ENCODE peak calls at places on chromosomes 13 and 19, in four cellular contexts. X is GM06990, L is GM20000, B is lower leg skin. H is an unnamed sample.

GRCh38 chr19:46392252-46392801 is 21.0 kb downstream of the CCDC8 start:
- DNase-seq in X (no peak), L (no peak), B (no peak), H (no peak)

GRCh38 chr19:3680939-3681338 is 19.3 kb downstream of the PIP5K1C start:
- DNase-seq in X (no peak), L (no peak), B (no peak), H (no peak)

GRCh38 chr13:71806885-71807284 is 60.1 kb downstream of the DACH1 start:
- DNase-seq in X (no peak), L (no peak), B (no peak), H (no peak)

GRCh38 chr13:72696590-72696989 is 30.8 kb downstream of the MZT1 start:
- DNase-seq in X (no peak), L (no peak), B (no peak), H (no peak)

GRCh38 chr19:3401004-3401768 is 34.8 kb downstream of the NFIC start:
- DNase-seq in X (no peak), L (no peak), B (no peak), H (no peak)

GRCh38 chr19:51948979-51949378 is 21.7 kb downstream of the ZNF613 start:
- DNase-seq in X (peak), L (no peak), B (no peak), H (no peak)

GRCh38 chr13:69677343-69677742 is 430.3 kb upstream of the ATXN8OS start:
- DNase-seq in X (no peak), L (no peak), B (no peak), H (no peak)

GRCh38 chr13:52845766-52846566 is 2.5 kb downstream of the PCDH8 start:
- DNase-seq in X (peak), L (peak), B (no peak), H (peak)

GRCh38 chr13:79194727-79195126 is 211.3 kb downstream of the RBM26 start:
- DNase-seq in X (no peak), L (no peak), B (no peak), H (no peak)

GRCh38 chr13:20127563-20128458 is 33.0 kb downstream of the GJA3 start:
- DNase-seq in X (peak), L (peak), B (peak), H (no peak)

GRCh38 chr19:8973501-8974091 is 36.6 kb downstream of the MUC16 start:
- DNase-seq in X (no peak), L (no peak), B (no peak), H (no peak)

GRCh38 chr13:86906458-86906857 is 764.7 kb upstream of the SLITRK5 start:
- DNase-seq in X (no peak), L (no peak), B (no peak), H (no peak)

GRCh38 chr13:51645154-51645650 is 60.9 kb downstream of the WDFY2 start:
- DNase-seq in X (peak), L (peak), B (no peak), H (no peak)

GRCh38 chr13:92838786-92839185 is 387.8 kb upstream of the GPC6 start:
- DNase-seq in X (no peak), L (no peak), B (no peak), H (no peak)

GRCh38 chr13:87058786-87059329 is 612.3 kb upstream of the SLITRK5 start:
- DNase-seq in X (no peak), L (no peak), B (no peak), H (no peak)

GRCh38 chr19:55247621-55248099 is 11.2 kb downstream of the PPP6R1 start:
- DNase-seq in X (no peak), L (peak), B (no peak), H (no peak)

GRCh38 chr19:2782357-2782935 is 627 bp downstream of the SGTA start:
- DNase-seq in X (no peak), L (no peak), B (no peak), H (no peak)

GRCh38 chr19:15331419-15332310 is 674 bp downstream of the BRD4 start:
- DNase-seq in X (peak), L (peak), B (no peak), H (no peak)

GRCh38 chr13:51638497-51638871 is 54.2 kb downstream of the WDFY2 start:
- DNase-seq in X (no peak), L (no peak), B (no peak), H (no peak)

GRCh38 chr19:56840452-56841193 is at the start of the genes PEG3 and ZIM2:
- DNase-seq in X (no peak), L (no peak), B (no peak), H (no peak)

GRCh38 chr13:31528758-31529157 is 210.6 kb upstream of the RXFP2 start:
- DNase-seq in X (no peak), L (no peak), B (no peak), H (no peak)

GRCh38 chr13:29676535-29676934 is 81.0 kb upstream of the SLC7A1 start:
- DNase-seq in X (no peak), L (no peak), B (no peak), H (no peak)

GRCh38 chr13:40992678-40993077 is 26.4 kb downstream of the ELF1 start:
- DNase-seq in X (no peak), L (no peak), B (no peak), H (no peak)

GRCh38 chr13:33116321-33117010 is 100.2 kb downstream of the KL start:
- DNase-seq in X (no peak), L (no peak), B (no peak), H (no peak)

GRCh38 chr13:112132142-112132541 is 65.2 kb downstream of the SOX1 start:
- DNase-seq in X (no peak), L (no peak), B (no peak), H (peak)

GRCh38 chr19:42201489-42202289 is 15.8 kb downstream of the DEDD2 start:
- DNase-seq in X (peak), L (peak), B (no peak), H (no peak)

GRCh38 chr13:99614465-99614885 is 113.2 kb downstream of the TM9SF2 start:
- DNase-seq in X (no peak), L (peak), B (no peak), H (no peak)

GRCh38 chr13:99605417-99606321 is 104.4 kb downstream of the TM9SF2 start:
- DNase-seq in X (peak), L (peak), B (peak), H (no peak)

GRCh38 chr13:99608345-99608744 is 107.1 kb downstream of the TM9SF2 start:
- DNase-seq in X (no peak), L (no peak), B (no peak), H (no peak)

GRCh38 chr13:99606322-99607089 is 105.2 kb downstream of the TM9SF2 start:
- DNase-seq in X (peak), L (peak), B (peak), H (peak)

DNA sequence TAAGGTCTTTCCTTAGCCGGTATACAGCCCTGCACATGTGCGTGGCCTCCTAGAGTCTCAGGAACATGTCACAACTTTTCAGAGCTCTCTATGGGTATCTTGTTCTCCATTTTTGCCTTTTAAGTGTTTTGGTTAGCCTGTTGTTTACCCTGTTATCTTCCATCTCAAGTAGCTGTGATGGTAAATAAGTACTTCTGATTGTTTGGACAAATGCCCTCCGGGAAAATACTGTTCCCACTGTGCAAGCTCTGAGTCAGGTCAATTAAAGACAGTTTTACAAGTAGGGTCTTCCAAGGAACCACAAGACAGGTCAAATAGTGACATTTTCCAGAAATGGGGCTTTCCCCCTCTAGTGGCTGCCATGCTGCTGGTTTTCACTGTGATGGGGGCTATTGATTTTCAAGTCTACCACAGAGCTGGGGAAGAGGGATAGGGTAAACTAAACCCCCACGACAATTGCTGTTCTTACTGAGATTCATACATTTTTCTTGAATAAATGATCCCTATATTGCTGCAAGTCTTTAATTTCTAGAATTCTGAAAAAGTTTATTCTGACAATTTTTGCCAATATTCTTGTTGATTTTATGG is 109.5 kb downstream of the TM9SF2 start:
- DNase-seq in X (no peak), L (no peak), B (no peak), H (no peak)
- TF ChIP-seq CTCF in X (peak), L (no peak), B (no peak), H (peak)

GRCh38 chr13:102139626-102140025 is 262.2 kb downstream of the FGF14 start:
- DNase-seq in X (no peak), L (no peak), B (no peak), H (no peak)

GRCh38 chr13:102145750-102146149 is 256.1 kb downstream of the FGF14 start:
- DNase-seq in X (no peak), L (no peak), B (no peak), H (no peak)

GRCh38 chr13:102138635-102139225 is 263.1 kb downstream of the FGF14 start:
- DNase-seq in X (no peak), L (no peak), B (no peak), H (no peak)

GRCh38 chr13:102141625-102142472 is 260.0 kb downstream of the FGF14 start:
- DNase-seq in X (no peak), L (peak), B (no peak), H (no peak)

DNA sequence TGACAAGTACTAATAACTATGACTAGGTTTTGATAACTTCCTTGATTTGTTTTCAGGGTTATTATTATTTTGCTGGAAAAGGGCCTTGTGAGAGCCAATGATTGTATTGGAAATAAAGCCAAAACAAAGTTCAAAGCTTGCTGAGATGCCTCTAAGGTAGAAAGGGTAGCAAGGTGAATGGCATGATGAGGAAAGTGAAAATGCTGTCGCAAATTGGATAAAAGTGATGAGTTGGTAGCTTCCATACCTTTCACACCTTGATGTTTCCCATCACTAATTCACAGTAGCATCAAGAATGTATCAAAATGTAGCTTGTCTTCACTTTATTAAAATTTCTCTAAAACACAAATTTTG is 259.4 kb downstream of the FGF14 start:
- DNase-seq in X (no peak), L (no peak), B (no peak), H (no peak)
- TF ChIP-seq CTCF in X (no peak), L (no peak), B (no peak), H (no peak)

GRCh38 chr19:5052515-5052914 is 83.6 kb downstream of the KDM4B start:
- DNase-seq in X (no peak), L (no peak), B (no peak), H (no peak)
- TF ChIP-seq CTCF in X (peak), L (no peak), B (no peak), H (no peak)

GRCh38 chr13:113489171-113489548 is 1.4 kb downstream of the DCUN1D2 start:
- DNase-seq in X (no peak), L (no peak), B (no peak), H (no peak)
- TF ChIP-seq CTCF in X (no peak), L (no peak), B (no peak), H (no peak)

DNA sequence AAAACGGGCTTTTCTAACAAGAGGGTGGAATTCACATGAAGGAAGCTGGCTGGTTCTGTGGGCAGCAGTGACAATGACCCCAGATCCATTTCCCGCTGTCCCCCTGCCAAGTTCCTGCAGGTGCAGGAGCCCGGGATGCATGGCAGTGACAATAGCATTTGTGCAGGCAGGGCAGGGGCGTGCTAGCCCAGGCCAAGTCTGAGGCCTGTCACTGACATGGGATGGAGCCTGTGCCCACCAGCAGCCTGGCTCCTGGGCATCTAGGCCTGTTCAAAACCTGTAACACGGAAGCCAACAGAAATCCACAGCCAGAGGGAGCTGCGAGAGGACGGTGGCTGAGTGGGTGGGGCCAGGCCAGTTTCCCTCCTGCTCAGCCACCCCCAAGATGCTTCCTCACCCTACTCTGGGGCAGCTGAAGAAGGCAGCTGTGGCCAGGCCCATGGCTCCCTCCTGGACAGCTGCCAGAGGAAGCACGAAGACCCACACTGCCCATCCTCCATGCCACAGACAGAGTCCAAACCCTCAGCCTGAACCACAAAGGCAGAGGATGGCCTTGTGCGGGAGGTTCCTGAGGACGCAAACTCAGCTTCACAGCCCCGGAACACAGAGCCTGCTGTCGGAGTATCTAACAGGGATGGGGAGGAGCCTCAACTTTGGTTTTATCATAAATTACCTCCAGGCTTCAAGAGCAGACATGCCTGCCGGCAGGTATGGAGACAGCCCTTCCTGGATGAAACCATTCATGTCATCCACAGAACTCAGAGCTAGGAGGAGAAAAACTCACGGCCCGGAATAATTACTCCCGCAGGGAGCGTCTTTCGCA is 74.0 kb downstream of the CEBPG start:
- DNase-seq in X (no peak), L (no peak), B (no peak), H (no peak)
- TF ChIP-seq CTCF in X (no peak), L (no peak), B (no peak), H (no peak)

H was measured in type B pancreatic cell.